ENCODE peak calls at places on chromosome 17, in seven cellular contexts. K, I, T, B, U, N and M are unnamed samples.

GRCh38 chr17:47850692-47851573 is at the start of gene SP6:
- DNase-seq in U (peak), K (peak), N (peak), B (peak), I (peak), T (peak), M (no peak)

GRCh38 chr17:55620023-55620422 is 102.6 kb downstream of the TMEM100 start:
- DNase-seq in U (no peak), K (no peak), N (no peak), I (no peak), B (no peak), T (no peak), M (no peak)

GRCh38 chr17:7133424-7133823 is 18.8 kb upstream of the ASGR2 start:
- DNase-seq in N (peak), I (no peak), K (peak), B (peak), U (no peak), T (no peak), M (no peak)

GRCh38 chr17:77817953-77818352 is 140.6 kb upstream of the TNRC6C start:
- DNase-seq in N (no peak), U (no peak), K (no peak), T (no peak), B (no peak), I (no peak), M (no peak)

GRCh38 chr17:8158267-8159031 is 4.3 kb downstream of the VAMP2 start:
- DNase-seq in T (peak), I (peak), B (peak), U (peak), N (peak), K (peak), M (peak)

GRCh38 chr17:13862341-13862740 is 207.0 kb upstream of the COX10 start:
- DNase-seq in K (no peak), T (no peak), I (no peak), B (no peak), U (no peak), N (no peak), M (no peak)

GRCh38 chr17:67443931-67444597 is 67.0 kb downstream of the PITPNC1 start:
- DNase-seq in K (no peak), N (no peak), U (no peak), B (no peak), T (peak), I (no peak), M (no peak)

GRCh38 chr17:69448431-69449102 is 34.1 kb downstream of the MAP2K6 start:
- DNase-seq in T (no peak), B (peak), U (no peak), K (no peak), N (no peak), I (no peak), M (no peak)

GRCh38 chr17:12739500-12739899 is 49.8 kb upstream of the ARHGAP44 start:
- DNase-seq in I (no peak), B (no peak), T (no peak), U (no peak), K (no peak), N (no peak), M (no peak)

GRCh38 chr17:76376318-76377133 is 7.9 kb upstream of the SPHK1 start:
- DNase-seq in B (no peak), T (no peak), U (no peak), I (no peak), K (no peak), N (no peak), M (no peak)

GRCh38 chr17:48882272-48882671 is 10.3 kb upstream of the ATP5MC1 start:
- DNase-seq in T (no peak), N (no peak), I (no peak), U (no peak), K (no peak), B (no peak), M (no peak)

GRCh38 chr17:7220593-7221280 is 999 bp downstream of the ACADVL start:
- DNase-seq in B (peak), U (peak), K (peak), T (peak), N (peak), I (no peak), M (no peak)

GRCh38 chr17:48644910-48645557 is 18.9 kb upstream of the HOXB9 start:
- DNase-seq in K (no peak), N (no peak), B (no peak), T (no peak), U (no peak), I (no peak), M (no peak)

GRCh38 chr17:73628642-73629552 is 15.3 kb downstream of the SDK2 start:
- DNase-seq in T (peak), I (no peak), N (no peak), B (no peak), U (no peak), K (no peak), M (no peak)

GRCh38 chr17:17303010-17303846 is at the start of gene NT5M:
- DNase-seq in U (peak), T (peak), I (peak), N (peak), B (peak), K (peak), M (peak)